ENCODE peak calls at places on chromosomes 13 and 19, in nine cellular contexts. Q is EH, H is T-helper 1 cell, C is putamen, U is KG1, E is caudate nucleus, J is lower lobe of right lung, G is T-helper 9 cell, X is frontal cortex. P is an unnamed sample.

GRCh38 chr13:113458218-113459065 is 5.2 kb upstream of the ADPRHL1 start:
- DNase-seq in Q (peak), H (no peak), C (no peak), U (no peak), E (no peak), J (no peak), G (no peak), X (no peak), P (no peak)

GRCh38 chr13:109794095-109794494 is 7.7 kb upstream of the IRS2 start:
- DNase-seq in Q (no peak), H (no peak), C (no peak), U (no peak), E (no peak), J (peak), G (no peak), X (no peak), P (no peak)

GRCh38 chr19:38247126-38247525 is 9.0 kb downstream of the PPP1R14A start:
- DNase-seq in Q (peak), H (no peak), C (no peak), U (no peak), E (no peak), J (no peak), G (no peak), X (no peak), P (no peak)

GRCh38 chr13:71814806-71815205 is 52.2 kb downstream of the DACH1 start:
- DNase-seq in Q (no peak), H (no peak), C (no peak), U (no peak), E (no peak), J (no peak), G (no peak), X (no peak), P (no peak)

GRCh38 chr19:771332-771785 is 20.4 kb downstream of the MISP start:
- DNase-seq in Q (peak), H (no peak), C (no peak), U (no peak), E (no peak), J (no peak), G (no peak), X (no peak), P (no peak)

GRCh38 chr13:93244918-93245280 is 18.3 kb downstream of the GPC6 start:
- DNase-seq in Q (peak), H (no peak), C (no peak), U (no peak), E (no peak), J (no peak), G (no peak), X (no peak), P (no peak)

GRCh38 chr13:33794576-33794975 is 23.4 kb upstream of the RFC3 start:
- DNase-seq in Q (peak), H (no peak), C (no peak), U (no peak), E (no peak), J (no peak), G (no peak), X (no peak), P (no peak)

GRCh38 chr13:77460195-77460594 is 75.3 kb upstream of the SCEL start:
- DNase-seq in Q (no peak), H (no peak), C (no peak), U (no peak), E (no peak), J (peak), G (no peak), X (no peak), P (no peak)

GRCh38 chr13:113999618-113999910 is 25.7 kb upstream of the C13orf46 start:
- DNase-seq in Q (no peak), H (no peak), C (no peak), U (no peak), E (no peak), J (no peak), G (no peak), X (no peak), P (no peak)

GRCh38 chr13:106568225-106569003 is 477 bp upstream of the ARGLU1 start:
- DNase-seq in Q (no peak), H (no peak), C (peak), U (peak), E (no peak), J (no peak), G (no peak), X (no peak), P (no peak)

GRCh38 chr13:48596128-48596429 is 57.6 kb upstream of the CYSLTR2 start:
- DNase-seq in Q (no peak), H (no peak), C (no peak), U (no peak), E (no peak), J (no peak), G (no peak), X (no peak), P (no peak)

GRCh38 chr13:110907951-110908898 is 6.6 kb downstream of the ANKRD10 start:
- DNase-seq in Q (peak), H (no peak), C (no peak), U (no peak), E (no peak), J (no peak), G (no peak), X (no peak), P (no peak)

GRCh38 chr19:53102701-53103140 is 501 bp downstream of the ZNF160 start:
- DNase-seq in Q (peak), H (no peak), C (no peak), U (no peak), E (peak), J (peak), G (peak), X (no peak), P (no peak)

GRCh38 chr13:110559429-110559943 is 2.0 kb downstream of the RAB20 start:
- DNase-seq in Q (peak), H (no peak), C (no peak), U (no peak), E (no peak), J (peak), G (no peak), X (no peak), P (no peak)

GRCh38 chr13:47929156-47929555 is 71.9 kb downstream of the SUCLA2 start:
- DNase-seq in Q (peak), H (no peak), C (no peak), U (no peak), E (no peak), J (no peak), G (no peak), X (no peak), P (no peak)

GRCh38 chr19:23033721-23034120 is 30.7 kb upstream of the ZNF728 start:
- DNase-seq in Q (no peak), H (no peak), C (no peak), U (no peak), E (no peak), J (no peak), G (no peak), X (no peak), P (no peak)

GRCh38 chr19:30316000-30316491 is 56.1 kb upstream of the ZNF536 start:
- DNase-seq in Q (no peak), H (no peak), C (no peak), U (no peak), E (no peak), J (no peak), G (no peak), X (no peak), P (no peak)

GRCh38 chr13:77784531-77784930 is 87.0 kb downstream of the SLAIN1 start:
- DNase-seq in Q (no peak), H (no peak), C (no peak), U (no peak), E (no peak), J (no peak), G (no peak), X (no peak), P (no peak)

GRCh38 chr13:74132152-74132767 is 1.9 kb downstream of the KLF12 start:
- DNase-seq in Q (no peak), H (peak), C (peak), U (no peak), E (no peak), J (no peak), G (no peak), X (no peak), P (peak)